ENCODE peak calls at places on chromosomes 11 and 22, in ten cellular contexts. E, Q, A, B, M, J, N, T, V and S are unnamed samples.

GRCh38 chr22:47213571-47214230 is 451.3 kb downstream of the TBC1D22A start:
- DNase-seq in Q (no peak), J (no peak), E (no peak), N (no peak), M (peak; percentile 20), B (peak; percentile 55), A (no peak), V (no peak), T (no peak), S (peak; percentile 78)

GRCh38 chr11:1826552-1827094 is 8.2 kb upstream of the SYT8 start:
- DNase-seq in E (peak; percentile 67), N (peak; percentile 92), Q (no peak), M (peak; percentile 59), T (peak; percentile 81), A (no peak), B (no peak), V (peak; percentile 29), J (peak; percentile 71), S (no peak)

GRCh38 chr22:37932821-37933578 is 20.4 kb downstream of the C22orf23 start:
- DNase-seq in T (peak; percentile 90), V (no peak), M (no peak), A (no peak), B (peak; percentile 97), E (no peak), Q (no peak), J (peak; percentile 75), N (no peak), S (no peak)

GRCh38 chr11:45079943-45080719 is 66.3 kb upstream of the PRDM11 start:
- DNase-seq in T (no peak), M (no peak), A (no peak), Q (no peak), J (no peak), N (no peak), V (no peak), B (no peak), E (no peak), S (no peak)

GRCh38 chr11:126307706-126308105 is 3.8 kb downstream of the DCPS start:
- DNase-seq in J (peak; percentile 51), T (no peak), N (no peak), B (no peak), A (no peak), E (peak; percentile 40), M (no peak), Q (no peak), V (no peak), S (no peak)

GRCh38 chr11:11148104-11148509 is 204.9 kb downstream of the CSNK2A3 start:
- DNase-seq in E (peak; percentile 83), A (peak; percentile 63), V (peak; percentile 83), J (no peak), B (peak; percentile 89), T (peak; percentile 77), M (peak; percentile 76), N (peak; percentile 93), Q (peak; percentile 94), S (peak; percentile 90)

GRCh38 chr22:39946571-39947407 is 13.4 kb upstream of the TMA7B start:
- DNase-seq in V (no peak), T (no peak), Q (no peak), M (no peak), E (no peak), J (no peak), N (no peak), B (peak; percentile 37), A (no peak), S (no peak)

GRCh38 chr22:40512426-40513136 is 123.9 kb downstream of the MRTFA start:
- DNase-seq in E (peak; percentile 88), M (no peak), Q (no peak), B (no peak), J (no peak), V (no peak), N (peak; percentile 81), A (peak; percentile 40), T (no peak), S (no peak)

GRCh38 chr22:35380537-35381423 is at the start of gene HMOX1:
- DNase-seq in N (peak; percentile 94), T (peak; percentile 98), J (peak; percentile 92), Q (peak; percentile 98), V (peak; percentile 95), E (peak; percentile 70), B (peak; percentile 95), M (peak; percentile 95), A (peak; percentile 90), S (peak; percentile 96)

GRCh38 chr11:5366856-5367255 is 15.5 kb downstream of the OR51B6 start:
- DNase-seq in A (no peak), N (no peak), M (no peak), J (no peak), B (no peak), V (no peak), Q (no peak), E (no peak), T (no peak), S (no peak)

DNA sequence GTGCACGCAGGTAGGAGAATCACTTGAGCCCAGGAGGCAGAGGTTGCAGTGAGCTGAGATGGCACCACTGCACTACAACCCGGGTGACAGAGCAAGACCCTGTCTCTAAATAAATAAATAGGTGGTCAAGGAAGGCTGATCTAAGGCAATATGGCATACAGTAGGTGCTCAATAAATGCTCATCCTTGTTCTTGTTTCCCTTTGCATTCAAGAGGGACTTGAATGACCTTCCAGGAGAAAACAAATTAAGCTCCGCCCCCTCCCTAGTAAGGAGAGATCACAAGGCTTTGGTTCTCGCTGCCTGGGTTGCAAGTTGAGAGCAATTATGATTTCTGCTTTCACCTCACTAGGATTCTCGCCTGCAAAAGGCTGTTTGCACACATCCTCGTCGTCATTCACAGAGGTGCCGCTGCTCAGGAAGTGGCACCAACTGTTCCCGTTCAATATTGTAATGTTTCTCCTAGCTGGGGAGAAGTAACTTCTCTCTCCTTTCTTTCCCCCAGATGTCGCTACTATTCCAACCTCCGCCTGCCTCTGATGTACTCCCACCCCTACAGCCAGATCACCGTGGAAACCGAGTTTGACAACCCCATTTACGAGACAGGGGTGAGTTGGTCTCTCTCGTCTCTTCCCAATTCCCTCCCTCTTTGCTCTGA is 51.8 kb upstream of the ASPHD2 start:
- DNase-seq in T (no peak), A (no peak), B (no peak), V (no peak), M (no peak), E (no peak), N (no peak), J (no peak), Q (no peak), S (no peak)
- TF ChIP-seq CTCF in T (no peak), A (no peak), B (no peak), V (no peak), M (no peak), E (peak; percentile 21), N (no peak), J (no peak), Q (no peak), S (no peak)

DNA sequence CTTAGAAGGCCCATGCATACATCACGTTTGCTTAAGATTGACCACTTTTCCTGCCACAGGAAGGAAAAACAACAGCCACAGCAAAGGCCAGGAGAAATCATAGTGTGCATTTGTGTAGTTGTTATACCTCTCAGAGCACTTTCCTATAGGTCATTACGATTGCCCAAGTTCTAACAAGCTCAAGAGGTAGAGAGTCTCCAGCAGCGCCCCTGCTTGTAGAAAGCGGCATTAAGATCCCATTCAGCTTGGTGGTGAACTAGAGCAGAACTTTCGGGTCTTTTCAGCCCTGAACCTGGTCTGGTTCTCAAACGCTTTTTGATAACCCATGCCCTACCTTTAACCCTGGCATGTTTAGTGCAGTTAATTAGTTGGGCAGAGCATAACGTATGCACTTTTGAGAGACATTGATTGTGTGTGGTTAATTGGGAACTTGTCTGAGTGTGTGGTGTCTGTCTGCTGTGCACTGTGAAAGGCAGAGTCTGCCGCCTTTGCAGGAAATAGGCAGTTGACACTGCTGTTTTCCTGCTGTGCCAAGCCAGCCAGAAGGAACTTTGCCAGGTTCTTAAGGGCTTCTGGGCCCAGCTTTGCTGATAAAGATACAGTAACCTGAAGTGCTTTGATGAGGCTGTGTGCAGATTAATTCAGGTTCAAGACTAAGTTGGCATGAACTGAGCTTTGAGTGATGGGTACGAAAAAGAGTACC is 109.9 kb upstream of the CLMP start:
- DNase-seq in M (no peak), E (no peak), T (no peak), A (no peak), J (no peak), B (peak; percentile 86), V (no peak), N (no peak), Q (no peak), S (no peak)
- TF ChIP-seq CTCF in M (no peak), E (peak; percentile 30), T (no peak), A (no peak), J (no peak), B (peak; percentile 29), V (no peak), N (no peak), Q (no peak), S (no peak)

GRCh38 chr11:34317666-34318065 is 40.1 kb downstream of the ABTB2 start:
- DNase-seq in V (no peak), N (no peak), M (no peak), T (no peak), A (no peak), J (no peak), Q (no peak), B (no peak), E (no peak), S (no peak)
- TF ChIP-seq CTCF in V (no peak), N (no peak), M (no peak), T (no peak), A (no peak), J (no peak), Q (no peak), B (no peak), E (no peak), S (no peak)

GRCh38 chr22:30486661-30487115 is 14.9 kb upstream of the SEC14L3 start:
- DNase-seq in A (no peak), Q (no peak), J (no peak), T (no peak), B (no peak), V (no peak), M (no peak), E (no peak), N (no peak), S (no peak)

GRCh38 chr22:30492144-30492543 is 13.4 kb downstream of the SEC14L4 start:
- DNase-seq in J (no peak), B (no peak), N (no peak), V (no peak), A (no peak), M (no peak), Q (no peak), E (no peak), T (no peak), S (no peak)

GRCh38 chr22:30491381-30491780 is 14.1 kb downstream of the SEC14L4 start:
- DNase-seq in Q (no peak), A (no peak), E (no peak), T (no peak), N (no peak), B (no peak), J (no peak), V (no peak), M (no peak), S (no peak)

GRCh38 chr22:30488121-30488520 is 16.3 kb upstream of the SEC14L3 start:
- DNase-seq in V (no peak), A (no peak), N (no peak), Q (no peak), J (no peak), B (no peak), T (no peak), E (no peak), M (no peak), S (no peak)

DNA sequence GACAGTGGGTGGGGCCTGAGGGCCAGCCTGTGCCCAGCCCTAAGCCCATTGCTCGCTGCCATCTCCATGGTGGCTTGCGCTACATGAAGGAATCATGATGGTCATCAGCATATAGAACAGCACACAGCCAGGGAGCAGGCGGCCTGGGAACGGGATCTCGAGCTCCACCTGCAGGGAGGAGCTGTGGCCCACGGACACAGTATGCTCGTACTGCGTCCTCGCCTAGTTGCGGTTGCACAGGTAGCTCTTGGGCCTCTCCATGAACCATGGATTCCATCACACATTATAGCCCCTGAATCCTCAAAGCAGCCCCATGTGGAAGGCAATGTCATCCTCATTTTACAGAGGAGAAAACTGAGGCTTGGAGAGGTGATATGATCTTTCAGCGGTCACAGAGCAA is 15.1 kb downstream of the SEC14L4 start:
- DNase-seq in N (no peak), B (no peak), A (no peak), V (no peak), T (no peak), E (no peak), M (no peak), J (no peak), Q (no peak), S (no peak)
- TF ChIP-seq CTCF in N (no peak), B (no peak), A (no peak), V (no peak), T (no peak), E (peak; percentile 36), M (no peak), J (no peak), Q (no peak), S (no peak)